ENCODE peak calls at places on chromosomes 1 and 21, in seven cellular contexts. One of them, this sample, is unnamed.

GRCh38 chr1:150259217-150259616 is 1.6 kb downstream of the CA14 start:
- DNase-seq in left ventricle myocardium inferior: no peak
- DNase-seq in adrenal gland: no peak
- DNase-seq in AG09319: no peak
- DNase-seq in type B pancreatic cell: no peak
- DNase-seq in progenitor cell of endocrine pancreas: no peak
- DNase-seq in H9: no peak
- DNase-seq in this sample: no peak

GRCh38 chr1:203744008-203744972 is 20.7 kb upstream of the LAX1 start:
- DNase-seq in left ventricle myocardium inferior: peak
- DNase-seq in adrenal gland: peak
- DNase-seq in AG09319: peak
- DNase-seq in type B pancreatic cell: no peak
- DNase-seq in progenitor cell of endocrine pancreas: no peak
- DNase-seq in H9: peak
- DNase-seq in this sample: peak

GRCh38 chr21:34845521-34846213 is 176.9 kb downstream of the CLIC6 start:
- DNase-seq in left ventricle myocardium inferior: no peak
- DNase-seq in adrenal gland: no peak
- DNase-seq in AG09319: no peak
- DNase-seq in type B pancreatic cell: no peak
- DNase-seq in progenitor cell of endocrine pancreas: no peak
- DNase-seq in H9: no peak
- DNase-seq in this sample: peak

GRCh38 chr1:17631410-17631809 is 91.9 kb downstream of the ARHGEF10L start:
- DNase-seq in left ventricle myocardium inferior: no peak
- DNase-seq in adrenal gland: no peak
- DNase-seq in AG09319: no peak
- DNase-seq in type B pancreatic cell: no peak
- DNase-seq in progenitor cell of endocrine pancreas: no peak
- DNase-seq in H9: no peak
- DNase-seq in this sample: no peak

GRCh38 chr1:181179279-181179979 is 90.9 kb downstream of the IER5 start:
- DNase-seq in left ventricle myocardium inferior: no peak
- DNase-seq in adrenal gland: no peak
- DNase-seq in AG09319: no peak
- DNase-seq in type B pancreatic cell: peak
- DNase-seq in progenitor cell of endocrine pancreas: no peak
- DNase-seq in H9: no peak
- DNase-seq in this sample: no peak

GRCh38 chr21:30044447-30045064 is 104.8 kb upstream of the GRIK1 start:
- DNase-seq in left ventricle myocardium inferior: no peak
- DNase-seq in adrenal gland: no peak
- DNase-seq in AG09319: no peak
- DNase-seq in type B pancreatic cell: no peak
- DNase-seq in progenitor cell of endocrine pancreas: peak
- DNase-seq in H9: no peak
- DNase-seq in this sample: peak

GRCh38 chr1:180631197-180631765 is 541 bp upstream of the XPR1 start:
- DNase-seq in left ventricle myocardium inferior: no peak
- DNase-seq in adrenal gland: no peak
- DNase-seq in AG09319: no peak
- DNase-seq in type B pancreatic cell: no peak
- DNase-seq in progenitor cell of endocrine pancreas: no peak
- DNase-seq in H9: no peak
- DNase-seq in this sample: no peak

GRCh38 chr1:221913351-221913750 is 171.5 kb upstream of the DUSP10 start:
- DNase-seq in left ventricle myocardium inferior: no peak
- DNase-seq in adrenal gland: no peak
- DNase-seq in AG09319: no peak
- DNase-seq in type B pancreatic cell: no peak
- DNase-seq in progenitor cell of endocrine pancreas: no peak
- DNase-seq in H9: no peak
- DNase-seq in this sample: no peak

GRCh38 chr1:196466656-196467055 is 141.6 kb downstream of the KCNT2 start:
- DNase-seq in left ventricle myocardium inferior: no peak
- DNase-seq in adrenal gland: no peak
- DNase-seq in AG09319: no peak
- DNase-seq in type B pancreatic cell: no peak
- DNase-seq in progenitor cell of endocrine pancreas: no peak
- DNase-seq in H9: no peak
- DNase-seq in this sample: no peak

GRCh38 chr1:25861316-25862286 is 2.3 kb upstream of the AUNIP start:
- DNase-seq in left ventricle myocardium inferior: peak
- DNase-seq in adrenal gland: no peak
- DNase-seq in AG09319: no peak
- DNase-seq in type B pancreatic cell: peak
- DNase-seq in progenitor cell of endocrine pancreas: no peak
- DNase-seq in H9: no peak
- DNase-seq in this sample: no peak

GRCh38 chr1:34926156-34926555 is 3.3 kb downstream of the DLGAP3 start:
- DNase-seq in left ventricle myocardium inferior: no peak
- DNase-seq in adrenal gland: no peak
- DNase-seq in AG09319: no peak
- DNase-seq in type B pancreatic cell: peak
- DNase-seq in progenitor cell of endocrine pancreas: no peak
- DNase-seq in H9: no peak
- DNase-seq in this sample: no peak

GRCh38 chr1:68207129-68207689 is 25.1 kb downstream of the WLS start:
- DNase-seq in left ventricle myocardium inferior: no peak
- DNase-seq in adrenal gland: no peak
- DNase-seq in AG09319: no peak
- DNase-seq in type B pancreatic cell: no peak
- DNase-seq in progenitor cell of endocrine pancreas: no peak
- DNase-seq in H9: no peak
- DNase-seq in this sample: no peak

GRCh38 chr21:42349420-42350075 is 1.2 kb downstream of the TFF2 start:
- DNase-seq in left ventricle myocardium inferior: no peak
- DNase-seq in adrenal gland: no peak
- DNase-seq in AG09319: no peak
- DNase-seq in type B pancreatic cell: peak
- DNase-seq in progenitor cell of endocrine pancreas: no peak
- DNase-seq in H9: no peak
- DNase-seq in this sample: no peak

GRCh38 chr1:192100686-192101468 is 57.4 kb upstream of the RGS18 start:
- DNase-seq in left ventricle myocardium inferior: no peak
- DNase-seq in adrenal gland: no peak
- DNase-seq in AG09319: no peak
- DNase-seq in type B pancreatic cell: no peak
- DNase-seq in progenitor cell of endocrine pancreas: no peak
- DNase-seq in H9: no peak
- DNase-seq in this sample: no peak

GRCh38 chr1:55833452-55834160 is 618.4 kb upstream of the USP24 start:
- DNase-seq in left ventricle myocardium inferior: no peak
- DNase-seq in adrenal gland: no peak
- DNase-seq in AG09319: peak
- DNase-seq in type B pancreatic cell: no peak
- DNase-seq in progenitor cell of endocrine pancreas: no peak
- DNase-seq in H9: no peak
- DNase-seq in this sample: no peak

GRCh38 chr1:64469977-64470669 is at the start of gene CACHD1:
- DNase-seq in left ventricle myocardium inferior: peak
- DNase-seq in adrenal gland: peak
- DNase-seq in AG09319: peak
- DNase-seq in type B pancreatic cell: peak
- DNase-seq in progenitor cell of endocrine pancreas: peak
- DNase-seq in H9: peak
- DNase-seq in this sample: peak
- TF ChIP-seq CTCF in left ventricle myocardium inferior: peak
- TF ChIP-seq CTCF in adrenal gland: no peak
- TF ChIP-seq CTCF in AG09319: peak
- TF ChIP-seq CTCF in type B pancreatic cell: peak
- TF ChIP-seq CTCF in progenitor cell of endocrine pancreas: peak
- TF ChIP-seq CTCF in H9: no peak
- TF ChIP-seq CTCF in this sample: no peak

GRCh38 chr1:226736908-226737818 is 1.9 kb downstream of the ITPKB start:
- DNase-seq in left ventricle myocardium inferior: peak
- DNase-seq in adrenal gland: no peak
- DNase-seq in AG09319: no peak
- DNase-seq in type B pancreatic cell: no peak
- DNase-seq in progenitor cell of endocrine pancreas: peak
- DNase-seq in H9: peak
- DNase-seq in this sample: peak
- TF ChIP-seq CTCF in left ventricle myocardium inferior: peak
- TF ChIP-seq CTCF in adrenal gland: no peak
- TF ChIP-seq CTCF in AG09319: no peak
- TF ChIP-seq CTCF in type B pancreatic cell: peak
- TF ChIP-seq CTCF in progenitor cell of endocrine pancreas: peak
- TF ChIP-seq CTCF in H9: peak
- TF ChIP-seq CTCF in this sample: peak

GRCh38 chr1:87334351-87335174 is 5.9 kb downstream of the LMO4 start:
- DNase-seq in left ventricle myocardium inferior: no peak
- DNase-seq in adrenal gland: no peak
- DNase-seq in AG09319: no peak
- DNase-seq in type B pancreatic cell: no peak
- DNase-seq in progenitor cell of endocrine pancreas: peak
- DNase-seq in H9: peak
- DNase-seq in this sample: peak

GRCh38 chr1:87337606-87338005 is 8.9 kb downstream of the LMO4 start:
- DNase-seq in left ventricle myocardium inferior: no peak
- DNase-seq in adrenal gland: no peak
- DNase-seq in AG09319: no peak
- DNase-seq in type B pancreatic cell: no peak
- DNase-seq in progenitor cell of endocrine pancreas: no peak
- DNase-seq in H9: no peak
- DNase-seq in this sample: no peak

GRCh38 chr1:87333692-87334347 is 5.1 kb downstream of the LMO4 start:
- DNase-seq in left ventricle myocardium inferior: no peak
- DNase-seq in adrenal gland: no peak
- DNase-seq in AG09319: no peak
- DNase-seq in type B pancreatic cell: no peak
- DNase-seq in progenitor cell of endocrine pancreas: no peak
- DNase-seq in H9: no peak
- DNase-seq in this sample: peak

GRCh38 chr1:87336623-87337067 is 8.0 kb downstream of the LMO4 start:
- DNase-seq in left ventricle myocardium inferior: no peak
- DNase-seq in adrenal gland: no peak
- DNase-seq in AG09319: no peak
- DNase-seq in type B pancreatic cell: no peak
- DNase-seq in progenitor cell of endocrine pancreas: no peak
- DNase-seq in H9: no peak
- DNase-seq in this sample: no peak

GRCh38 chr1:87335175-87335992 is 6.7 kb downstream of the LMO4 start:
- DNase-seq in left ventricle myocardium inferior: peak
- DNase-seq in adrenal gland: peak
- DNase-seq in AG09319: no peak
- DNase-seq in type B pancreatic cell: peak
- DNase-seq in progenitor cell of endocrine pancreas: peak
- DNase-seq in H9: peak
- DNase-seq in this sample: peak
- TF ChIP-seq CTCF in left ventricle myocardium inferior: peak
- TF ChIP-seq CTCF in adrenal gland: peak
- TF ChIP-seq CTCF in AG09319: no peak
- TF ChIP-seq CTCF in type B pancreatic cell: peak
- TF ChIP-seq CTCF in progenitor cell of endocrine pancreas: peak
- TF ChIP-seq CTCF in H9: no peak
- TF ChIP-seq CTCF in this sample: no peak

DNA sequence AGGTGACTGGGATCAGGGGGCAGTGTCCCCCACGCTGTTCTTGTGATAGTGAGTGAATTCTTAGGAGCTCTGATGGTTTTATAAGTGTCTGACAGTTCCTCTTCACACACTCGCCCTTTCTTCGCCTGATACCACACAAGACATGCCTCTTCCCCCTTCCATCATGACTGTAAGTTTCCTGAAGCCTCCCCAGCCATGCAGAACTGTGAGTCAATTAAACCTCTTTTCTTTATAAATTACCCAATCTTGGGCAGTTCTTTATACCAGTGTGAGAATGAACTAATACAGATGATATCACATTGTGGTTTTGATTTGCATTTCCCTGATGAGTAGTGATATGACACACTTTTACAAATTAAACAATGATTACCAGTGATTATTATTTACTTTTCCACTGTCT is 229.9 kb downstream of the AKT3 start:
- DNase-seq in left ventricle myocardium inferior: no peak
- DNase-seq in adrenal gland: no peak
- DNase-seq in AG09319: no peak
- DNase-seq in type B pancreatic cell: no peak
- DNase-seq in progenitor cell of endocrine pancreas: no peak
- DNase-seq in H9: no peak
- DNase-seq in this sample: peak
- TF ChIP-seq CTCF in left ventricle myocardium inferior: no peak
- TF ChIP-seq CTCF in adrenal gland: no peak
- TF ChIP-seq CTCF in AG09319: no peak
- TF ChIP-seq CTCF in type B pancreatic cell: no peak
- TF ChIP-seq CTCF in progenitor cell of endocrine pancreas: no peak
- TF ChIP-seq CTCF in H9: no peak
- TF ChIP-seq CTCF in this sample: no peak

DNA sequence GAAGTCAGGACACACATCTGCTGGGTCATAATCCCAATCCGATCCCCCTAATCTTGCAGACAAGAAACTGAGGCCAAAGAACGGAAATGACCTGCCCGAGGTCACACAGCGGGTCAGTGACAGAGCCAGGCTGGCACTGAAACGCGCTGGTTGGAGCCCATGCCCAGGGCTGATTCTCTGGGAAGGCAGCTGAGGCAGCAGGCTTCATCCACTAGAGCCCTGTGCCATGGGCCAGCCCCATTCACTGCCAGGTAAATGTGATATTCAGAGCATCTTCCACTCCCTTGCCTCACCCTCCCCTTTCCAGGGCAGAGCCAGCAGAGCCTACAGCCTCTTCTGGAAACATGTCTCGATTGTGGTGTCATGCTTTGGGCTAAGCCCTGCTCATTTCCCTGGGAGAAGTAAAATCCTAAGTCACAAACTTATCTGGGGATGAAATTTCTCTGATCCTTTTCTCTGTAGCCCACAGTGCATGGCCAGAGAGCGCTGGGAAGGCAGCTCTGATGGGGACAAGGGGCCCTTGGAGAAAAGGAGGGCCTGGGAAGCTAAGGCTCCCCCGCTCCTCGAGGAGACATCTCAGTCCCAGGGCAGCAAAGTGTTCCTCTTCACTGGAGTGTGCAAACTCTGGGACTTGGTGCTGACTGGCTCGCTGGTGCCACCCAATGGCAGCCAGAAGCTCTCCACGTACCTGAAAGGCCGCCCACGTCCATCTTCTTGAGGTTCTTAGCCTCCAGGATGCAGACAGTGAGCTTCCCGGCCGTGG is 110.4 kb downstream of the SYT2 start:
- DNase-seq in left ventricle myocardium inferior: peak
- DNase-seq in adrenal gland: peak
- DNase-seq in AG09319: peak
- DNase-seq in type B pancreatic cell: peak
- DNase-seq in progenitor cell of endocrine pancreas: peak
- DNase-seq in H9: peak
- DNase-seq in this sample: peak
- TF ChIP-seq CTCF in left ventricle myocardium inferior: peak
- TF ChIP-seq CTCF in adrenal gland: peak
- TF ChIP-seq CTCF in AG09319: peak
- TF ChIP-seq CTCF in type B pancreatic cell: peak
- TF ChIP-seq CTCF in progenitor cell of endocrine pancreas: peak
- TF ChIP-seq CTCF in H9: peak
- TF ChIP-seq CTCF in this sample: peak

GRCh38 chr1:38551908-38552307 is 307.7 kb downstream of the RRAGC start:
- DNase-seq in left ventricle myocardium inferior: no peak
- DNase-seq in adrenal gland: no peak
- DNase-seq in AG09319: no peak
- DNase-seq in type B pancreatic cell: no peak
- DNase-seq in progenitor cell of endocrine pancreas: no peak
- DNase-seq in H9: no peak
- DNase-seq in this sample: no peak
- TF ChIP-seq CTCF in left ventricle myocardium inferior: no peak
- TF ChIP-seq CTCF in adrenal gland: no peak
- TF ChIP-seq CTCF in AG09319: no peak
- TF ChIP-seq CTCF in type B pancreatic cell: no peak
- TF ChIP-seq CTCF in progenitor cell of endocrine pancreas: no peak
- TF ChIP-seq CTCF in H9: no peak
- TF ChIP-seq CTCF in this sample: no peak

This sample was measured in activated CD8-positive, alpha-beta T cell treated with anti-CD3 and anti-CD28 coated beads for 36 hours.